ENCODE peak calls at places on chromosomes 11 and 22, in ten cellular contexts. H, O, I, K, F, D, A, U, Q and G are unnamed samples.

GRCh38 chr11:1077033-1077416 is 2.4 kb downstream of the MUC2 start:
- DNase-seq in H (no peak), O (peak; percentile 59), I (no peak), K (no peak), F (no peak), D (no peak), A (no peak), U (no peak), Q (no peak), G (no peak)

GRCh38 chr11:27786331-27786730 is 86.1 kb upstream of the BDNF start:
- DNase-seq in H (no peak), O (no peak), I (no peak), K (no peak), F (no peak), D (no peak), A (no peak), U (no peak), Q (no peak), G (peak; percentile 3)

GRCh38 chr11:64251986-64252837 is 882 bp downstream of the PLCB3 start:
- DNase-seq in H (peak; percentile 57), O (peak; percentile 77), I (peak; percentile 79), K (peak; percentile 49), F (peak; percentile 44), D (no peak), A (peak; percentile 58), U (peak; percentile 74), Q (peak; percentile 73), G (no peak)

GRCh38 chr11:115284766-115285165 is 219.4 kb downstream of the CADM1 start:
- DNase-seq in H (no peak), O (no peak), I (no peak), K (peak; percentile 17), F (no peak), D (no peak), A (no peak), U (no peak), Q (no peak), G (no peak)

GRCh38 chr11:1510928-1511327 is 24.3 kb upstream of the MOB2 start:
- DNase-seq in H (no peak), O (no peak), I (no peak), K (no peak), F (no peak), D (no peak), A (no peak), U (no peak), Q (no peak), G (no peak)

GRCh38 chr22:43734370-43735005 is 77.6 kb downstream of the EFCAB6 start:
- DNase-seq in H (no peak), O (no peak), I (no peak), K (no peak), F (no peak), D (no peak), A (no peak), U (no peak), Q (no peak), G (peak; percentile 18)

GRCh38 chr11:63866211-63866610 is 27.3 kb downstream of the MARK2 start:
- DNase-seq in H (peak; percentile 77), O (peak; percentile 71), I (peak; percentile 71), K (peak; percentile 55), F (peak; percentile 57), D (peak; percentile 84), A (peak; percentile 80), U (no peak), Q (no peak), G (no peak)

GRCh38 chr11:107898270-107898669 is 30.0 kb upstream of the RAB39A start:
- DNase-seq in H (peak; percentile 66), O (no peak), I (no peak), K (peak; percentile 61), F (no peak), D (no peak), A (peak; percentile 5), U (peak; percentile 11), Q (no peak), G (peak; percentile 18)

GRCh38 chr11:32289701-32290100 is 145.6 kb downstream of the WT1 start:
- DNase-seq in H (no peak), O (no peak), I (no peak), K (no peak), F (no peak), D (no peak), A (no peak), U (no peak), Q (no peak), G (no peak)

GRCh38 chr11:32290783-32291182 is 144.6 kb downstream of the WT1 start:
- DNase-seq in H (no peak), O (no peak), I (no peak), K (no peak), F (no peak), D (no peak), A (no peak), U (no peak), Q (no peak), G (no peak)

DNA sequence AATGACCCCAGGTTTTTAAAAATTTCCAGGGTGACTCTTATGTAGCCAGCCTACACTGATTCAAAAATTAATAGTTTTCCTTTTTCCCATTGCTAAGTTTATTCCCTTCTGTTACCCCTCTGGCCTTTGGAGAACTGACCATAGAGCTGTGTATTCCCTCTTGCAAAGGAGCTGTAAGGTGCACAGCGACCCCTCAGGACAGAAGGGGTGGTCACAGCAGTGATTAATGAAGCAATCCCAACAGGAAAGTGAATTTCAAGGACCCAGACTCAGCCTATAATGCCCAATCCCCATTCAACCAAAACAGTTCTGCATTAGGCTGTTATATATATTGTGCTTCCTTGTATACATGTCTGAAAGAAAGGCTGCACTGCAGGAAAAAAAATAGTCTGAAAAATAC is 147.1 kb downstream of the WT1 start:
- DNase-seq in H (no peak), O (no peak), I (no peak), K (no peak), F (no peak), D (no peak), A (no peak), U (no peak), Q (no peak), G (no peak)
- TF ChIP-seq CTCF in H (no peak), O (no peak), I (no peak), K (no peak), F (no peak), D (no peak), A (no peak), U (peak; percentile 22), Q (no peak), G (no peak)

GRCh38 chr11:66856496-66857233 is at the start of gene LRFN4:
- DNase-seq in H (no peak), O (peak; percentile 71), I (peak; percentile 56), K (peak; percentile 31), F (peak; percentile 59), D (no peak), A (no peak), U (peak; percentile 68), Q (no peak), G (no peak)

GRCh38 chr11:66857234-66857926 is 516 bp downstream of the LRFN4 start:
- DNase-seq in H (no peak), O (peak; percentile 63), I (peak; percentile 36), K (no peak), F (peak; percentile 27), D (no peak), A (no peak), U (peak; percentile 74), Q (peak; percentile 48), G (no peak)

GRCh38 chr11:66858939-66859685 is 2.2 kb downstream of the LRFN4 start:
- DNase-seq in H (no peak), O (peak; percentile 63), I (no peak), K (no peak), F (peak; percentile 23), D (no peak), A (no peak), U (no peak), Q (no peak), G (no peak)

GRCh38 chr11:66858186-66858938 is 1.5 kb downstream of the LRFN4 start:
- DNase-seq in H (no peak), O (peak; percentile 68), I (no peak), K (no peak), F (peak; percentile 31), D (no peak), A (no peak), U (no peak), Q (peak; percentile 49), G (no peak)

DNA sequence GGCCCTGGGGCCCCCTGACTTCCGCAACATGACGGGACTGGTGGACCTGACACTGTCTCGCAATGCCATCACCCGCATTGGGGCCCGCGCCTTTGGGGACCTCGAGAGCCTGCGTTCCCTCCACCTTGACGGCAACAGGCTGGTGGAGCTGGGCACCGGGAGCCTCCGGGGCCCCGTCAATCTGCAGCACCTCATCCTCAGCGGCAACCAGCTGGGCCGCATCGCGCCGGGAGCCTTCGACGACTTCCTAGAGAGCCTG is 992 bp downstream of the LRFN4 start:
- DNase-seq in H (no peak), O (no peak), I (no peak), K (no peak), F (peak; percentile 41), D (no peak), A (no peak), U (no peak), Q (no peak), G (no peak)
- H3K4me3 ChIP-seq in H (peak overlapping the region; percentile 68), O (no peak overlapping the region), I (peak overlapping the region; percentile 75), K (peak overlapping the region; percentile 66), F (no peak overlapping the region), D (no peak overlapping the region), A (no peak overlapping the region), U (peak overlapping the region; percentile 68), Q (no peak overlapping the region), G (no peak overlapping the region)

DNA sequence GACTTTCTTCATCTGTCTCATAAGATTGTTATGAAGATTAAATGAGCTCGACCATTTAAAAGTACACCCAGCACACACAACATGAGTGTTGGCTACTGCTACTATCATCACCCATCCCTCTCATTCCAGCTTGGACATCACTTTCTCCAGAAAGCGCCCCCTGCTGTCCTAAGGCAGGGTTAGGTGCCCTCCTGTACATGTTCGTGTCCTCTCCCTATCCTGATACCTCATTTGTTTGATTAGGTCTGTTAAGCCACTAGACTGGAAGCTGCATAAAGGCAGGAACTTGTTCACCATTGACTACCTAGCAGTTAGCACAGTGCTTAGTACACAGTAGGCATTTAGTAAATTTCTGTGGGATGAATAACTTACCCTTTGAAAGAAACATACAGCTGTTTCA is 85.5 kb downstream of the ENTHD1 start:
- DNase-seq in H (peak; percentile 26), O (no peak), I (no peak), K (peak; percentile 11), F (no peak), D (no peak), A (no peak), U (no peak), Q (no peak), G (no peak)
- TF ChIP-seq CTCF in H (peak; percentile 61), O (no peak), I (no peak), K (peak; percentile 36), F (peak; percentile 4), D (no peak), A (no peak), U (peak; percentile 14), Q (no peak), G (peak; percentile 60)

GRCh38 chr11:103380031-103380430 is 270.8 kb downstream of the DYNC2H1 start:
- DNase-seq in H (no peak), O (no peak), I (no peak), K (peak; percentile 57), F (no peak), D (no peak), A (no peak), U (no peak), Q (no peak), G (no peak)

GRCh38 chr11:103378931-103379330 is 269.7 kb downstream of the DYNC2H1 start:
- DNase-seq in H (peak; percentile 35), O (no peak), I (no peak), K (no peak), F (no peak), D (no peak), A (no peak), U (no peak), Q (no peak), G (no peak)

DNA sequence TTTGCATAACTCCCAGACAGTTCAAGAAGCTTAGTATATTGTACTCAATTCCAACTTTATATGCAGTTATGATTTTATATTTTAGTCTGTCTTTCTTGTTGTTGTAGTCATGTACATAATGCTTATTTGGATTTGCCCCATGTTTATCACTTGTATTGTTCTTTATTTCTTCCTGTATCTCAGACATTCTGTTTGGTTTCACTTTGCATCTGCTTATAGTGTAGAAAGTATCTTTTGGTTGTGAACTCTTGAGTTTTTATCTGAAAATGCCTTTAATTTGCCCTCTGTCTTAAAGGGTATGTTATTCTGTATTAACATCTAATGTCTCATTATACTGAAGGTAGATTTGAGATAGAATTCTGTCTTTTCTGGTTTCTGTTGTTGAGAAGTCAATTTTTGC is 275.4 kb downstream of the DYNC2H1 start:
- DNase-seq in H (peak; percentile 8), O (no peak), I (no peak), K (no peak), F (no peak), D (no peak), A (no peak), U (no peak), Q (no peak), G (no peak)
- H3K4me3 ChIP-seq in H (no peak overlapping the region), O (no peak overlapping the region), I (no peak overlapping the region), K (no peak overlapping the region), F (no peak overlapping the region), D (no peak overlapping the region), A (no peak overlapping the region), U (no peak overlapping the region), Q (no peak overlapping the region), G (no peak overlapping the region)